ENCODE peak calls at places on chromosomes 2 and 18, in four cellular contexts. L, S, G and R are unnamed samples.

GRCh38 chr2:166768393-166769123 is 119.7 kb upstream of the XIRP2 start:
- DNase-seq in G (no peak), S (no peak), L (no peak), R (no peak)

GRCh38 chr18:12013186-12013916 is 32.0 kb downstream of the IMPA2 start:
- DNase-seq in G (no peak), L (no peak), S (no peak), R (no peak)

GRCh38 chr2:29011650-29012060 is 30.6 kb downstream of the TOGARAM2 start:
- DNase-seq in G (no peak), S (peak), L (no peak), R (peak)

GRCh38 chr2:84427235-84428138 is 31.6 kb downstream of the SUCLG1 start:
- DNase-seq in S (no peak), L (no peak), G (no peak), R (no peak)

GRCh38 chr18:60663060-60663989 is 290.8 kb upstream of the MC4R start:
- DNase-seq in S (no peak), L (no peak), G (no peak), R (no peak)

GRCh38 chr2:211623096-211623495 is 915.5 kb downstream of the ERBB4 start:
- DNase-seq in S (no peak), G (no peak), L (no peak), R (no peak)

GRCh38 chr18:10057808-10058791 is 144.3 kb downstream of the VAPA start:
- DNase-seq in S (no peak), G (no peak), L (no peak), R (no peak)

GRCh38 chr2:36058953-36059352 is 296.6 kb upstream of the CRIM1 start:
- DNase-seq in G (no peak), L (no peak), S (no peak), R (no peak)

GRCh38 chr2:120731175-120731574 is 4.5 kb upstream of the GLI2 start:
- DNase-seq in S (no peak), L (no peak), G (no peak), R (no peak)

GRCh38 chr2:113910110-113910717 is 20.3 kb downstream of the ACTR3 start:
- DNase-seq in G (no peak), L (no peak), S (peak), R (no peak)

GRCh38 chr18:923144-923543 is 18.5 kb downstream of the ADCYAP1 start:
- DNase-seq in L (no peak), S (no peak), G (no peak), R (no peak)

GRCh38 chr2:59297829-59298228 is 1056.7 kb upstream of the FANCL start:
- DNase-seq in S (no peak), G (no peak), L (no peak), R (no peak)

GRCh38 chr2:73700661-73701447 is 36.3 kb downstream of the TPRKB start:
- DNase-seq in S (no peak), L (no peak), G (no peak), R (no peak)

GRCh38 chr2:158297606-158298005 is 158.9 kb downstream of the CCDC148 start:
- DNase-seq in S (no peak), L (no peak), G (no peak), R (no peak)

GRCh38 chr2:78780321-78780720 is 245.2 kb upstream of the REG3G start:
- DNase-seq in L (no peak), S (no peak), G (no peak), R (no peak)

GRCh38 chr2:55148269-55148668 is 83.8 kb downstream of the CLHC1 start:
- DNase-seq in G (no peak), L (no peak), S (no peak), R (no peak)

GRCh38 chr2:150486539-150487484 is 655 bp downstream of the RND3 start:
- DNase-seq in S (no peak), G (peak), L (peak), R (no peak)

GRCh38 chr2:240369725-240370585 is 65.5 kb upstream of the GPC1 start:
- DNase-seq in S (no peak), G (peak), L (no peak), R (no peak)

GRCh38 chr2:197306691-197307030 is 3.9 kb downstream of the ANKRD44 start:
- DNase-seq in S (peak), L (no peak), G (no peak), R (no peak)

GRCh38 chr18:79949571-79950439 is 1.6 kb downstream of the SLC66A2 start:
- DNase-seq in G (peak), S (no peak), L (peak), R (no peak)
- H3K4me3 ChIP-seq in G (peak), S (peak), L (peak), R (peak)

DNA sequence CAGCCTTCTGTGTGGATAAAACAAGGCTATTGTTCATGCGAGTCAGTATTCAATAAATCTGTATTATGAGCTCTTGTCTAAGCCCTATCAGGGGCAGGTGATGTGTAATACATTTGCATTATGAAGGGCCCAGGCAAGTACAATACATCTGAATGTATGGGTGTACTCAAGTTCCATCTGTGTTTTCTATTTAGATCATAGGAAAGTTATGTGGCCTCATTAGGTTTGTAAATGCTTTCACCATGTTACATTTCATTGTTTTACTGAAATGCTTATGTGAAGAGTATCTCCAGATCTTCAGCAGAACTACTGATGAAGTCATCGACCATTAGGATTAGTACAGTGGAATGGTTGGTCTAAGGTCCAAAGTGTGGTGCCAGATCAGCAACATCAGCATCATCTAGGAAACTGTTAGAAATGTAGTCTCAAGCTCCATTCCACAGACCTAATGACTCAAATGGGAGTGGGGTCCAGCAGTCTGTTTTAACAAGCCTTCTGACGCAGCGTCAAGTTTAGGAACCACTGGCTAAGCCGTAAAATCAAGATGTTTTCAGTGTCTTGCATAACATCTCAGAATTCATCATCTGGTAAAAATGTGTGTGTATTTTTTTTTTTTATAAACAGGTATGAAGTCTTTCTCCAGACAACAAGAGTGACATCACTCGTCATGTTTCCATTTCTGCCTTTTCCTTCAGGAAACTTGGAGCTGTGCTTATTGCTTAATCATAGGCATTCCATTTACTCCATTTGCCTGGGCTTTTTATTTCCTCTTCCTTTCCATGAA is 80.5 kb downstream of the LYPD6 start:
- DNase-seq in L (no peak), G (no peak), S (no peak), R (no peak)
- H3K4me3 ChIP-seq in L (no peak), G (no peak), S (no peak), R (no peak)

GRCh38 chr2:157067562-157067961 is 189.9 kb upstream of the GALNT5 start:
- DNase-seq in G (no peak), L (no peak), S (no peak), R (no peak)
- H3K4me3 ChIP-seq in G (no peak), L (no peak), S (no peak), R (no peak)

GRCh38 chr2:201901770-201902169 is 95.4 kb downstream of the CDK15 start:
- DNase-seq in S (no peak), L (no peak), G (no peak), R (no peak)
- H3K4me3 ChIP-seq in S (peak), L (no peak), G (no peak), R (no peak)

DNA sequence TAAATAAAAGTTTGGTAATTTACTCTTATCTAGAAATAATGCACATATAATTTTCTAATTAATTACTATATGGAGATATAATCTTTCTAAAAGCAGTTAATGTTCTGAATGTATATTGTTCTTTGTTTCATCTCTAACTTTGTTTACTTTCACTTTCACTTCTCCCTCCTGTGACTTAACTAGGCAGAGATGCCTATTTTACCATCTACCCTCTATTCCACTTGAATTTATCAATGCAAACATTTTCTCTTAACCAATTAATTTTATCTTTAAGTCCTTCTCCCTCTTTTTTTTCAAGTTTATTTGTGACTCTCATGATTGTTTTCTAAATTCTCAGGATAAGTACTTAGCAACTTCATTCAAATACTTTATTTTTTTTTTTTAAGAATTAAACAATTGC is 55.1 kb upstream of the IL1RL1 start:
- DNase-seq in S (no peak), L (no peak), G (no peak), R (no peak)
- H3K4me3 ChIP-seq in S (no peak), L (no peak), G (no peak), R (no peak)

GRCh38 chr2:104846182-104846954 is 7.5 kb upstream of the POU3F3 start:
- DNase-seq in S (no peak), G (no peak), L (no peak), R (no peak)

GRCh38 chr2:104845552-104845931 is 8.4 kb upstream of the POU3F3 start:
- DNase-seq in S (no peak), L (no peak), G (no peak), R (no peak)

GRCh38 chr2:104847821-104848160 is 6.1 kb upstream of the POU3F3 start:
- DNase-seq in L (no peak), S (no peak), G (no peak), R (no peak)

GRCh38 chr2:104846955-104847820 is 6.7 kb upstream of the POU3F3 start:
- DNase-seq in G (no peak), S (no peak), L (no peak), R (no peak)

GRCh38 chr2:104844813-104845551 is 8.9 kb upstream of the POU3F3 start:
- DNase-seq in L (no peak), G (no peak), S (no peak), R (no peak)
- H3K4me3 ChIP-seq in L (no peak), G (no peak), S (no peak), R (peak)

DNA sequence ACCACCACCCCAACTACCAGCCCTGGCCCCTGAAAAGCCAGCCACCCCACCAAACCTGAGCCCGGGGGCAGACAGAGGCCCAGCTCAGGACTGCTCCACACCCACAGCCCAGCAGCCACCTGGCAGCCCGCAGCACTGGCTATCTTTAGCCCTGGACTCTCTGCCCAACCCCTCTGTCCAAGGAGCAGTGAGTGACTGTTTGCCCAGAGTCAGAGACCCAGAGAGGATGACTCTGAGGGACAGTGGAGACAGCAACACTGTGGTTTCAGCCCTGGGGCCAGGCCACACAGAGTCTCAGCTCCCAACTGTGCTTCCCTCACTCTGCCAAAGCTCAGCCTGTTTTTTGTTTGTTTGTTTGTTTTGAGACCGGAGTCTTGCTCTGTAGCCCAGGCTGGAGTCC is 32.6 kb downstream of the BIN1 start:
- DNase-seq in L (no peak), G (no peak), S (no peak), R (no peak)
- H3K4me3 ChIP-seq in L (no peak), G (no peak), S (no peak), R (no peak)

GRCh38 chr18:63314991-63315662 is 4.4 kb downstream of the BCL2 start:
- DNase-seq in S (no peak), G (no peak), L (no peak), R (no peak)
- H3K4me3 ChIP-seq in S (peak), G (no peak), L (no peak), R (no peak)

GRCh38 chr2:12534646-12535263 is 182.0 kb upstream of the TRIB2 start:
- DNase-seq in G (no peak), L (no peak), S (no peak), R (no peak)
- H3K4me3 ChIP-seq in G (no peak), L (no peak), S (no peak), R (no peak)